ENCODE peak calls at places on chromosome 21, in six cellular contexts. S, Y, P, R, G and F are unnamed samples.

GRCh38 chr21:35071347-35071746 is 22.2 kb upstream of the RUNX1 start:
- ATAC-seq in S (no peak), Y (no peak), P (no peak), R (no peak), G (no peak), F (no peak)

GRCh38 chr21:28229811-28230210 is 762.9 kb downstream of the LTN1 start:
- ATAC-seq in S (peak; percentile 33), Y (no peak), P (no peak), R (no peak), G (no peak), F (no peak)

GRCh38 chr21:35198982-35199732 is 150.1 kb upstream of the RUNX1 start:
- ATAC-seq in S (no peak), Y (no peak), P (no peak), R (no peak), G (no peak), F (no peak)

GRCh38 chr21:35298757-35299156 is 249.7 kb upstream of the RUNX1 start:
- ATAC-seq in S (peak; percentile 78), Y (no peak), P (no peak), R (no peak), G (no peak), F (no peak)

GRCh38 chr21:36059823-36060158 is 535 bp downstream of the SETD4 start:
- ATAC-seq in S (peak; percentile 75), Y (peak; percentile 77), P (peak; percentile 82), R (peak; percentile 64), G (peak; percentile 73), F (peak; percentile 48)

GRCh38 chr21:34989337-34990151 is 59.6 kb downstream of the RUNX1 start:
- ATAC-seq in S (no peak), Y (no peak), P (no peak), R (no peak), G (no peak), F (no peak)

GRCh38 chr21:16079830-16080229 is 350.0 kb downstream of the USP25 start:
- ATAC-seq in S (peak; percentile 21), Y (no peak), P (peak; percentile 100), R (no peak), G (no peak), F (no peak)

GRCh38 chr21:14056771-14057191 is 154.0 kb downstream of the LIPI start:
- ATAC-seq in S (no peak), Y (no peak), P (no peak), R (no peak), G (no peak), F (no peak)

GRCh38 chr21:9780441-9780937 is 740.9 kb upstream of the TPTE start:
- ATAC-seq in S (no peak), Y (no peak), P (no peak), R (no peak), G (no peak), F (no peak)

GRCh38 chr21:34707876-34708325 is 39.1 kb downstream of the CLIC6 start:
- ATAC-seq in S (no peak), Y (no peak), P (no peak), R (no peak), G (peak; percentile 95), F (no peak)

GRCh38 chr21:34737115-34737514 is 68.3 kb downstream of the CLIC6 start:
- ATAC-seq in S (peak; percentile 8), Y (no peak), P (no peak), R (no peak), G (no peak), F (no peak)

GRCh38 chr21:19322360-19322759 is 918.8 kb upstream of the TMPRSS15 start:
- ATAC-seq in S (no peak), Y (no peak), P (no peak), R (no peak), G (no peak), F (no peak)

GRCh38 chr21:36028127-36029069 is 31.9 kb downstream of the SETD4 start:
- ATAC-seq in S (peak; percentile 94), Y (peak; percentile 95), P (peak; percentile 92), R (peak; percentile 98), G (peak; percentile 97), F (peak; percentile 88)

GRCh38 chr21:38301321-38302214 is 44.8 kb downstream of the KCNJ15 start:
- ATAC-seq in S (no peak), Y (no peak), P (no peak), R (no peak), G (no peak), F (no peak)
- TF ChIP-seq POLR2AphosphoS5 in S (no peak), Y (no peak), P (no peak), R (no peak), G (no peak), F (no peak)

GRCh38 chr21:39097335-39097861 is 85.9 kb downstream of the PSMG1 start:
- ATAC-seq in S (peak; percentile 74), Y (no peak), P (no peak), R (no peak), G (no peak), F (no peak)

GRCh38 chr21:39096754-39097153 is 86.5 kb downstream of the PSMG1 start:
- ATAC-seq in S (no peak), Y (peak; percentile 48), P (no peak), R (peak; percentile 63), G (no peak), F (no peak)

GRCh38 chr21:39098696-39099111 is 84.5 kb downstream of the PSMG1 start:
- ATAC-seq in S (no peak), Y (no peak), P (peak; percentile 30), R (no peak), G (no peak), F (no peak)

GRCh38 chr21:39099859-39100258 is 83.4 kb downstream of the PSMG1 start:
- ATAC-seq in S (no peak), Y (no peak), P (no peak), R (no peak), G (no peak), F (no peak)

GRCh38 chr21:39097981-39098380 is 85.3 kb downstream of the PSMG1 start:
- ATAC-seq in S (no peak), Y (no peak), P (no peak), R (no peak), G (no peak), F (no peak)
- TF ChIP-seq CTCF in S (no peak), Y (no peak), P (no peak), R (no peak), G (no peak), F (no peak)

GRCh38 chr21:45012661-45013270 is 61.6 kb upstream of the ADARB1 start:
- ATAC-seq in S (no peak), Y (peak; percentile 15), P (peak; percentile 56), R (peak; percentile 86), G (no peak), F (no peak)
- TF ChIP-seq POLR2A in S (no peak), Y (no peak), P (no peak), R (no peak), G (no peak), F (no peak)

GRCh38 chr21:33244781-33245105 is 15.0 kb downstream of the IFNAR2 start:
- ATAC-seq in S (no peak), Y (no peak), P (no peak), R (no peak), G (no peak), F (no peak)

GRCh38 chr21:33246506-33246905 is 16.8 kb downstream of the IFNAR2 start:
- ATAC-seq in S (no peak), Y (no peak), P (no peak), R (no peak), G (no peak), F (no peak)

GRCh38 chr21:33245289-33245918 is 15.7 kb downstream of the IFNAR2 start:
- ATAC-seq in S (no peak), Y (no peak), P (peak; percentile 99), R (no peak), G (no peak), F (no peak)

GRCh38 chr21:33246963-33247362 is 17.2 kb downstream of the IFNAR2 start:
- ATAC-seq in S (no peak), Y (no peak), P (no peak), R (no peak), G (no peak), F (no peak)

GRCh38 chr21:33247596-33247995 is 17.9 kb downstream of the IFNAR2 start:
- ATAC-seq in S (no peak), Y (no peak), P (no peak), R (no peak), G (no peak), F (no peak)
- TF ChIP-seq POLR2AphosphoS5 in S (no peak), Y (no peak), P (no peak), R (no peak), G (no peak), F (no peak)

GRCh38 chr21:40472026-40472425 is 374.9 kb downstream of the DSCAM start:
- ATAC-seq in S (no peak), Y (no peak), P (no peak), R (no peak), G (no peak), F (no peak)

GRCh38 chr21:40471103-40471502 is 375.9 kb downstream of the DSCAM start:
- ATAC-seq in S (no peak), Y (no peak), P (no peak), R (no peak), G (no peak), F (no peak)

GRCh38 chr21:40465382-40465781 is 381.6 kb downstream of the DSCAM start:
- ATAC-seq in S (no peak), Y (no peak), P (no peak), R (no peak), G (no peak), F (no peak)

GRCh38 chr21:40466893-40467483 is 380.0 kb downstream of the DSCAM start:
- ATAC-seq in S (no peak), Y (no peak), P (no peak), R (no peak), G (no peak), F (no peak)
- TF ChIP-seq CTCF in S (no peak), Y (no peak), P (no peak), R (peak; percentile 28), G (no peak), F (no peak)

GRCh38 chr21:39349211-39350093 is 564 bp upstream of the HMGN1 start:
- ATAC-seq in S (peak; percentile 98), Y (peak; percentile 93), P (peak; percentile 95), R (peak; percentile 87), G (peak; percentile 92), F (peak; percentile 93)
- TF ChIP-seq POLR2A in S (peak; percentile 52), Y (peak; percentile 97), P (peak; percentile 91), R (no peak), G (peak; percentile 92), F (peak; percentile 19)

DNA sequence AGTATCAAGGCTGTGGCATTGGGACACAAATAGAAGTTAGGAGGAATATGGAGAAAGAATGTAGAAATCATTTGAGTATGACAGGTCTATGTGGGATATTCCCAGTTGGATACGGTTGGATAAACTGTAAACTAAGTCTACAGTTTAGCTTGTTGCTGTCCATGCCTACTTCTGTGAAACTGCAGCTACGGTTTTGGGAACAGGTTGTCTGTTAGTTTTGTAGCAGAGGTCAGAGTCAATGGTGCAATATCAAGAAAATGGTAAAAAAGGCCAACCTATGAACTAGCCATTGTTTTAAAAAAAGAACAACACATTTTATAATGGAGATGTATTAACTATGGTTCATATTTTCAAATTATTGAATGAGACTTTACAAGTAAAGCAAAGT is 23.8 kb downstream of the BACH1 start:
- ATAC-seq in S (no peak), Y (no peak), P (no peak), R (no peak), G (no peak), F (no peak)
- TF ChIP-seq POLR2AphosphoS5 in S (no peak), Y (no peak), P (no peak), R (no peak), G (no peak), F (no peak)